ENCODE peak calls at places on chromosomes 13 and 19, in five cellular contexts. One of them, this sample, is unnamed.

GRCh38 chr19:14375055-14375581 is 6.1 kb upstream of the ADGRE5 start:
- DNase-seq in spleen: peak
- DNase-seq in CD8-positive, alpha-beta memory T cell: peak
- DNase-seq in non-pigmented ciliary epithelial cell: no peak
- DNase-seq in MCF 10A: no peak
- DNase-seq in this sample: peak

GRCh38 chr19:28018499-28018898 is 1194.5 kb downstream of the UQCRFS1 start:
- DNase-seq in spleen: no peak
- DNase-seq in CD8-positive, alpha-beta memory T cell: no peak
- DNase-seq in non-pigmented ciliary epithelial cell: no peak
- DNase-seq in MCF 10A: no peak
- DNase-seq in this sample: no peak

GRCh38 chr13:20492641-20493040 is 33.0 kb downstream of the CRYL1 start:
- DNase-seq in spleen: no peak
- DNase-seq in CD8-positive, alpha-beta memory T cell: no peak
- DNase-seq in non-pigmented ciliary epithelial cell: no peak
- DNase-seq in MCF 10A: peak
- DNase-seq in this sample: no peak

GRCh38 chr19:18712981-18713380 is 29.5 kb downstream of the CRTC1 start:
- DNase-seq in spleen: no peak
- DNase-seq in CD8-positive, alpha-beta memory T cell: no peak
- DNase-seq in non-pigmented ciliary epithelial cell: no peak
- DNase-seq in MCF 10A: no peak
- DNase-seq in this sample: no peak

GRCh38 chr19:6023085-6023682 is 45.2 kb upstream of the RANBP3 start:
- DNase-seq in spleen: peak
- DNase-seq in CD8-positive, alpha-beta memory T cell: no peak
- DNase-seq in non-pigmented ciliary epithelial cell: no peak
- DNase-seq in MCF 10A: peak
- DNase-seq in this sample: no peak

GRCh38 chr19:1177322-1178114 is 3.5 kb upstream of the SBNO2 start:
- DNase-seq in spleen: no peak
- DNase-seq in CD8-positive, alpha-beta memory T cell: no peak
- DNase-seq in non-pigmented ciliary epithelial cell: peak
- DNase-seq in MCF 10A: peak
- DNase-seq in this sample: no peak

GRCh38 chr19:42301646-42302204 is at the start of gene PRR19:
- DNase-seq in spleen: no peak
- DNase-seq in CD8-positive, alpha-beta memory T cell: no peak
- DNase-seq in non-pigmented ciliary epithelial cell: no peak
- DNase-seq in MCF 10A: no peak
- DNase-seq in this sample: no peak

GRCh38 chr13:32883501-32883900 is 132.7 kb upstream of the KL start:
- DNase-seq in spleen: no peak
- DNase-seq in CD8-positive, alpha-beta memory T cell: no peak
- DNase-seq in non-pigmented ciliary epithelial cell: no peak
- DNase-seq in MCF 10A: peak
- DNase-seq in this sample: no peak

GRCh38 chr13:25848822-25849740 is 202.7 kb downstream of the SHISA2 start:
- DNase-seq in spleen: no peak
- DNase-seq in CD8-positive, alpha-beta memory T cell: no peak
- DNase-seq in non-pigmented ciliary epithelial cell: no peak
- DNase-seq in MCF 10A: no peak
- DNase-seq in this sample: no peak

GRCh38 chr13:79481685-79482052 is 714 bp downstream of the NDFIP2 start:
- DNase-seq in spleen: no peak
- DNase-seq in CD8-positive, alpha-beta memory T cell: peak
- DNase-seq in non-pigmented ciliary epithelial cell: no peak
- DNase-seq in MCF 10A: peak
- DNase-seq in this sample: peak

GRCh38 chr19:3539743-3540118 is 757 bp downstream of the TEKTIP1 start:
- DNase-seq in spleen: no peak
- DNase-seq in CD8-positive, alpha-beta memory T cell: no peak
- DNase-seq in non-pigmented ciliary epithelial cell: no peak
- DNase-seq in MCF 10A: no peak
- DNase-seq in this sample: no peak

GRCh38 chr13:21243045-21243842 is 66.8 kb downstream of the MRPL57 start:
- DNase-seq in spleen: no peak
- DNase-seq in CD8-positive, alpha-beta memory T cell: no peak
- DNase-seq in non-pigmented ciliary epithelial cell: no peak
- DNase-seq in MCF 10A: no peak
- DNase-seq in this sample: no peak

GRCh38 chr13:99969934-99970760 is 1.4 kb downstream of the ZIC5 start:
- DNase-seq in spleen: no peak
- DNase-seq in CD8-positive, alpha-beta memory T cell: peak
- DNase-seq in non-pigmented ciliary epithelial cell: no peak
- DNase-seq in MCF 10A: no peak
- DNase-seq in this sample: no peak

GRCh38 chr19:16293133-16294085 is 31.2 kb upstream of the KLF2 start:
- DNase-seq in spleen: no peak
- DNase-seq in CD8-positive, alpha-beta memory T cell: no peak
- DNase-seq in non-pigmented ciliary epithelial cell: peak
- DNase-seq in MCF 10A: peak
- DNase-seq in this sample: no peak

GRCh38 chr13:32878172-32878571 is 138.1 kb upstream of the KL start:
- DNase-seq in spleen: no peak
- DNase-seq in CD8-positive, alpha-beta memory T cell: no peak
- DNase-seq in non-pigmented ciliary epithelial cell: no peak
- DNase-seq in MCF 10A: peak
- DNase-seq in this sample: no peak

GRCh38 chr13:41179593-41180250 is 14.6 kb downstream of the KBTBD7 start:
- DNase-seq in spleen: no peak
- DNase-seq in CD8-positive, alpha-beta memory T cell: no peak
- DNase-seq in non-pigmented ciliary epithelial cell: peak
- DNase-seq in MCF 10A: peak
- DNase-seq in this sample: no peak

GRCh38 chr13:114125589-114125988 is 6.8 kb downstream of the RASA3 start:
- DNase-seq in spleen: no peak
- DNase-seq in CD8-positive, alpha-beta memory T cell: no peak
- DNase-seq in non-pigmented ciliary epithelial cell: no peak
- DNase-seq in MCF 10A: no peak
- DNase-seq in this sample: no peak

GRCh38 chr13:93522486-93522885 is 295.9 kb downstream of the GPC6 start:
- DNase-seq in spleen: no peak
- DNase-seq in CD8-positive, alpha-beta memory T cell: no peak
- DNase-seq in non-pigmented ciliary epithelial cell: peak
- DNase-seq in MCF 10A: no peak
- DNase-seq in this sample: no peak

GRCh38 chr19:10327793-10328192 is 5.5 kb downstream of the RAVER1 start:
- DNase-seq in spleen: no peak
- DNase-seq in CD8-positive, alpha-beta memory T cell: no peak
- DNase-seq in non-pigmented ciliary epithelial cell: no peak
- DNase-seq in MCF 10A: no peak
- DNase-seq in this sample: no peak

GRCh38 chr19:10686661-10687517 is 14.3 kb upstream of the QTRT1 start:
- DNase-seq in spleen: no peak
- DNase-seq in CD8-positive, alpha-beta memory T cell: no peak
- DNase-seq in non-pigmented ciliary epithelial cell: no peak
- DNase-seq in MCF 10A: no peak
- DNase-seq in this sample: no peak

GRCh38 chr13:60150538-60150937 is 13.2 kb downstream of the DIAPH3 start:
- DNase-seq in spleen: no peak
- DNase-seq in CD8-positive, alpha-beta memory T cell: no peak
- DNase-seq in non-pigmented ciliary epithelial cell: no peak
- DNase-seq in MCF 10A: no peak
- DNase-seq in this sample: no peak

GRCh38 chr19:10299545-10300458 is 9.8 kb downstream of the ZGLP1 start:
- DNase-seq in spleen: no peak
- DNase-seq in CD8-positive, alpha-beta memory T cell: no peak
- DNase-seq in non-pigmented ciliary epithelial cell: no peak
- DNase-seq in MCF 10A: no peak
- DNase-seq in this sample: no peak

GRCh38 chr13:42996584-42996983 is 4.5 kb upstream of the EPSTI1 start:
- DNase-seq in spleen: no peak
- DNase-seq in CD8-positive, alpha-beta memory T cell: no peak
- DNase-seq in non-pigmented ciliary epithelial cell: peak
- DNase-seq in MCF 10A: peak
- DNase-seq in this sample: no peak

GRCh38 chr19:14006766-14007562 is 844 bp upstream of the RFX1 start:
- DNase-seq in spleen: peak
- DNase-seq in CD8-positive, alpha-beta memory T cell: no peak
- DNase-seq in non-pigmented ciliary epithelial cell: no peak
- DNase-seq in MCF 10A: no peak
- DNase-seq in this sample: no peak

GRCh38 chr13:77013853-77014542 is 13.0 kb downstream of the FBXL3 start:
- DNase-seq in spleen: no peak
- DNase-seq in CD8-positive, alpha-beta memory T cell: no peak
- DNase-seq in non-pigmented ciliary epithelial cell: no peak
- DNase-seq in MCF 10A: no peak
- DNase-seq in this sample: no peak

GRCh38 chr13:26867451-26868067 is 107.0 kb upstream of the GPR12 start:
- DNase-seq in spleen: no peak
- DNase-seq in CD8-positive, alpha-beta memory T cell: no peak
- DNase-seq in non-pigmented ciliary epithelial cell: no peak
- DNase-seq in MCF 10A: peak
- DNase-seq in this sample: no peak

GRCh38 chr19:40217921-40218890 is at the start of gene TTC9B:
- DNase-seq in spleen: no peak
- DNase-seq in CD8-positive, alpha-beta memory T cell: peak
- DNase-seq in non-pigmented ciliary epithelial cell: no peak
- DNase-seq in MCF 10A: no peak
- DNase-seq in this sample: peak

GRCh38 chr19:44113784-44114390 is 688 bp downstream of the ZNF225 start:
- DNase-seq in spleen: peak
- DNase-seq in CD8-positive, alpha-beta memory T cell: no peak
- DNase-seq in non-pigmented ciliary epithelial cell: no peak
- DNase-seq in MCF 10A: peak
- DNase-seq in this sample: no peak

GRCh38 chr19:29873024-29873800 is 61.4 kb downstream of the CCNE1 start:
- DNase-seq in spleen: peak
- DNase-seq in CD8-positive, alpha-beta memory T cell: peak
- DNase-seq in non-pigmented ciliary epithelial cell: no peak
- DNase-seq in MCF 10A: peak
- DNase-seq in this sample: peak